ENCODE peak calls at places on chromosomes 11 and 22, in five cellular contexts. S is heart right ventricle, X is mucosa of descending colon, K is mammary epithelial cell, V is cardiac muscle cell. L is an unnamed sample.

GRCh38 chr11:71563401-71563800 is 2.0 kb upstream of the KRTAP5-10 start:
- DNase-seq in K (peak; percentile 55), X (peak; percentile 28), V (peak; percentile 63), S (no peak), L (peak; percentile 83)

GRCh38 chr11:132576706-132577105 is 955.6 kb downstream of the OPCML start:
- DNase-seq in X (no peak), K (peak; percentile 61), S (no peak), V (peak; percentile 95), L (peak; percentile 95)

GRCh38 chr11:16157327-16157726 is 199.0 kb downstream of the SOX6 start:
- DNase-seq in S (no peak), K (no peak), X (no peak), V (no peak), L (no peak)

GRCh38 chr11:127890026-127890611 is 697.2 kb downstream of the ETS1 start:
- DNase-seq in V (peak; percentile 36), S (no peak), X (no peak), K (peak; percentile 67), L (no peak)

GRCh38 chr11:125368757-125369156 is 127.3 kb downstream of the FEZ1 start:
- DNase-seq in V (no peak), S (no peak), X (no peak), K (no peak), L (no peak)

GRCh38 chr11:104700609-104701008 is 197.7 kb downstream of the CASP12 start:
- DNase-seq in K (peak; percentile 56), X (no peak), S (no peak), V (peak; percentile 78), L (no peak)

GRCh38 chr11:11607772-11608171 is 14.0 kb downstream of the GALNT18 start:
- DNase-seq in X (no peak), K (peak; percentile 61), S (no peak), V (no peak), L (peak; percentile 13)

GRCh38 chr11:28017816-28018215 is 90.1 kb downstream of the KIF18A start:
- DNase-seq in S (no peak), K (peak; percentile 47), V (peak; percentile 43), X (no peak), L (no peak)

GRCh38 chr11:106399624-106400023 is 322.2 kb downstream of the AASDHPPT start:
- DNase-seq in K (no peak), S (no peak), X (no peak), V (no peak), L (no peak)

GRCh38 chr22:32237905-32238304 is 17.2 kb downstream of the SLC5A4 start:
- DNase-seq in K (no peak), S (no peak), X (no peak), V (no peak), L (peak; percentile 1)

GRCh38 chr11:126148317-126148716 is 63.1 kb downstream of the RPUSD4 start:
- DNase-seq in X (no peak), V (no peak), S (no peak), K (no peak), L (no peak)

GRCh38 chr11:11373934-11374333 is 20.9 kb upstream of the CSNK2A3 start:
- DNase-seq in X (no peak), S (no peak), K (no peak), V (no peak), L (peak; percentile 68)

GRCh38 chr11:6613496-6613895 is 1.5 kb upstream of the TAF10 start:
- DNase-seq in V (no peak), K (no peak), X (no peak), S (no peak), L (no peak)
- H3K4me1 ChIP-seq in V (no peaks in the 10 kb centered on the region), K (peaks cover 33% of the 10 kb centered on the region), X (peaks cover 20% of the 10 kb centered on the region), S (peaks cover 40% of the 10 kb centered on the region), L (no peaks in the 10 kb centered on the region)

DNA sequence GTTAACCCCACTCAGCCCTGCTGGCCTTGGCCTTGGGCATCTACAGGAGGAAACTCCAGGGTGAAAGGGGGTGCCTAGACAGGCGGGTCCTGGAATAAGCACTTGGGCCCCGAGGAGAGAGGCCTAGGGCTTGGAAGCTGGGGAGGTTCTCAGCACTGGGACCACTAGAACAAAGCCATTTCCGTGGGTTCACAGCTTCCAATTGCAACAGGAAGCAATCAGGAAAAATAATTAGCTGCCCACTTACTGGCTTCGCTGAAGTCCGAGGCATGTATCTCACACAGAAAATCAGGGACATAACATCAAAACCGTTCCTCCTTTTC is 161.2 kb upstream of the GRK3 start:
- DNase-seq in X (no peak), V (no peak), S (no peak), K (no peak), L (no peak)
- H3K4me1 ChIP-seq in X (peaks cover 50% of the 10 kb centered on the region), V (peaks cover 12% of the 10 kb centered on the region), S (peaks cover 60% of the 10 kb centered on the region), K (peaks cover 23% of the 10 kb centered on the region), L (peaks cover 10% of the 10 kb centered on the region)

DNA sequence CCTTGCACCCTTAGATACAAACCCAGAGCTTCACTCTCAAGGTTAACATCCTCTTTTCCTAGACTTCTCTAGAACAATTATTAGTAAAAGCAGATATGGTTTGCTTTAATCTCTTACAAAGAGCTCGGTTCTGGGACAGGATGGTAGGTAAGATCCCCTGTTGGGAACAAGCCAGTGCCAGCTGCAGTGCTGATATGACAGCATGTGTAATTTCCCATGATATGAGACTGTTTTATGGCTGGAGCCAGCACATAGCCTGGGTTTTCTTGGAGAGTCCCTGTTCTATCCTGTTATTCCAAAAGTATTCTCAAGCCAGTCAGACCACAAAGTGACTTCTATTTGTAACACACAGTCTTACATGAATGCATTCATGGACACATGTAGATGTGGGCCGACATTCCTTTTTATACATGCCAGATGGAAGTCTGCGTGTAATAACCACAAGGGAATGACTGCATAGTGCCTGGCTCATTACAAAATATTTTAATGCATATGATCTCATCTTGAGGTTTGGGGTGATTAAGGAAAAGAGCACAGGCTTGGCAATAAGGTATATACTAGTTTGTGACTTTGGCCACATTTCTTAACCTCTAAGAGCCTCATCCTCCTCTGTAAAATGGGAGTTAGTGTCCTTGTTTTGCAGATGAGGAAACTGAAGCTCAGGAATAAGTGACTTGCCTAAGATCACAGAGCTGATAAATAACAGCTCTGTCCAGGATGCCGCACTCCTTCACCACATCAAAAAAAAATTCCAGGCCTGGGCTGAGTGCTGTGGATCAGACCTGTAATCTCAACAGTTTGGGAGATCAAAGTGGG is 21.8 kb downstream of the CLMP start:
- DNase-seq in K (peak; percentile 93), V (peak; percentile 94), S (no peak), X (no peak), L (no peak)
- H3K4me1 ChIP-seq in K (peaks cover 30% of the 10 kb centered on the region), V (no peaks in the 10 kb centered on the region), S (peaks cover 21% of the 10 kb centered on the region), X (no peaks in the 10 kb centered on the region), L (peaks cover 15% of the 10 kb centered on the region)

GRCh38 chr22:42685941-42686666 is 34.6 kb downstream of the A4GALT start:
- DNase-seq in K (no peak), V (no peak), S (peak; percentile 85), X (no peak), L (no peak)

GRCh38 chr22:42691440-42691839 is 29.2 kb downstream of the A4GALT start:
- DNase-seq in X (no peak), V (no peak), S (no peak), K (no peak), L (no peak)

GRCh38 chr22:42688914-42689275 is 31.8 kb downstream of the A4GALT start:
- DNase-seq in X (no peak), S (no peak), K (no peak), V (no peak), L (peak; percentile 80)

GRCh38 chr22:42686756-42687491 is 33.7 kb downstream of the A4GALT start:
- DNase-seq in K (no peak), V (no peak), X (no peak), S (no peak), L (no peak)

DNA sequence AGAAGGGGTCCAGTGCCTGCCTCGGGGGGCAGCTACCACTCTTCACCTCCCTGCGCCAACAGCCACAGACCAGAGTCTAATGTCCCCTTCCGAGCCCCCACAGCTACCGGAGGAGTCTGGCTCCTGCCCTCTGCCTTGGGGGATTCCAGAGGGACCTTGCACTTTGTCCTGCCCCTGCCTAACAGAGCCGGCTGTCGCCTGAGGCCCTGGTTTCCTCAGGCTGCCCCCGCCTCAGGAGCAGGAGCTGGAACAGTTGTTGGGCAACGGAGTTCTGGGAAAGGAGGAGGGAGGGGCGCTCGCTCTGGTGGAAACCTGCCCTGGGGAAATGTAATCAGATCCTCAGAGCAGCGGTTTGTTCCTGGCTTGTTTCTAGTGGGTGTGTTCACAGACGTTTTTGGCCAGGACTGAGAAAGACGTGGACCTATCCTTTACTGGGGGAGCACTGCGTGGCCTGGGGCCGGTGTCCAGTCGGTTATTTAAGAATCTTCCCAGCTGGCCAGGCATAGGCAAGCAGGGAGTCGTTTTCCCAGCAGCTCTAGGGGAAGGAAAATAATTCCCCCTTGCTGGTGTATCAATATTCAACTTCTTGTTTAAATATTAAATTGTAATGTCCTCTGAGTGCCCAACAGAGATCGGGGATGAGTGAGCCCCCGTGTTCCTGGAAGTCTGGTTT is 32.3 kb downstream of the A4GALT start:
- DNase-seq in K (peak; percentile 83), V (peak; percentile 97), X (peak; percentile 65), S (peak; percentile 93), L (peak; percentile 89)
- H3K4me1 ChIP-seq in K (peaks cover 16% of the 10 kb centered on the region), V (peaks cover 31% of the 10 kb centered on the region), X (peaks cover 14% of the 10 kb centered on the region), S (peaks cover 91% of the 10 kb centered on the region), L (peaks cover 5% of the 10 kb centered on the region)

DNA sequence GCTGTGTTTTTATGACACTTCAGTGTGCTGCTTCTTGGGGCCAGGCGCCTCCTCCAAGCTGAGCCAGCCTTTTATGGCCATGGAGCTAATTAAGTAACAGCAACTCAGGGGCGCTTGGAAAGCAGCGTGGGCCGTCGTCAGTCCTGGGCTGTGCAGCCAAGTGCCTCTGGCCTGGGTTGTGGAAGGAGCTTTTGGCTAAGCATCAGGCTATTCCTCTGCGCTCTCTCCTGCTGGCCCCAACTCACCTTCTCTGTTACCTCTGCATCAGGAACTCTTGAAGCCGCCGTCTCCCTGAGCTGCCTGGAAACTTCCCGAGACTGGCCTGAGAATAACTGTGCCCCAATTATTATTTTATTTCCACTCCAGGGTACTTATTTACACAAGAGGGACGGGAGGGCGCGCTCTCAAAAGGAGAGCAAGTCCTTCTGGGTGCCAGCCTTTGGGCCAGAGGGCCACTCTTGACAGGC is 38.7 kb upstream of the NAV2 start:
- DNase-seq in K (no peak), X (peak; percentile 41), V (peak; percentile 64), S (peak; percentile 81), L (peak; percentile 68)
- H3K4me1 ChIP-seq in K (peaks cover 65% of the 10 kb centered on the region), X (peaks cover 5% of the 10 kb centered on the region), V (peaks cover 15% of the 10 kb centered on the region), S (peaks cover 70% of the 10 kb centered on the region), L (peaks cover 10% of the 10 kb centered on the region)

GRCh38 chr11:114085965-114086364 is 26.5 kb downstream of the ZBTB16 start:
- DNase-seq in X (no peak), V (no peak), S (no peak), K (no peak), L (no peak)
- H3K4me1 ChIP-seq in X (peaks cover 36% of the 10 kb centered on the region), V (peaks cover 8% of the 10 kb centered on the region), S (peaks cover 100% of the 10 kb centered on the region), K (no peaks in the 10 kb centered on the region), L (no peaks in the 10 kb centered on the region)

GRCh38 chr22:19879248-19879575 is 24.5 kb upstream of the GNB1L start:
- DNase-seq in S (no peak), X (no peak), V (no peak), K (no peak), L (no peak)
- H3K4me1 ChIP-seq in S (peaks cover 25% of the 10 kb centered on the region), X (peaks cover 15% of the 10 kb centered on the region), V (peaks cover 12% of the 10 kb centered on the region), K (peaks cover 51% of the 10 kb centered on the region), L (peaks cover 12% of the 10 kb centered on the region)

L was measured in mesendoderm.